ENCODE peak calls at places on chromosomes 13 and 19, in five cellular contexts. One of them, this sample, is unnamed.

GRCh38 chr19:34904846-34905527 is 21.7 kb upstream of the ZNF30 start:
- DNase-seq in prostate gland: no peak
- DNase-seq in sigmoid colon: no peak
- DNase-seq in HL-60: no peak
- DNase-seq in GM23338: peak
- DNase-seq in this sample: no peak

GRCh38 chr19:30407310-30407709 is 35.1 kb downstream of the ZNF536 start:
- DNase-seq in sigmoid colon: no peak
- DNase-seq in prostate gland: no peak
- DNase-seq in GM23338: no peak
- DNase-seq in HL-60: no peak
- DNase-seq in this sample: no peak

GRCh38 chr19:18589380-18590272 is 1.0 kb downstream of the REX1BD start:
- DNase-seq in GM23338: peak
- DNase-seq in sigmoid colon: peak
- DNase-seq in HL-60: peak
- DNase-seq in prostate gland: peak
- DNase-seq in this sample: peak

GRCh38 chr19:47598407-47599349 is 10.3 kb upstream of the BICRA start:
- DNase-seq in HL-60: no peak
- DNase-seq in prostate gland: peak
- DNase-seq in sigmoid colon: peak
- DNase-seq in GM23338: peak
- DNase-seq in this sample: peak

GRCh38 chr19:45815501-45816216 is 551 bp upstream of the RSPH6A start:
- DNase-seq in HL-60: no peak
- DNase-seq in sigmoid colon: no peak
- DNase-seq in prostate gland: no peak
- DNase-seq in GM23338: peak
- DNase-seq in this sample: no peak

GRCh38 chr19:532578-533484 is 1.3 kb downstream of the CDC34 start:
- DNase-seq in GM23338: peak
- DNase-seq in prostate gland: peak
- DNase-seq in sigmoid colon: peak
- DNase-seq in HL-60: peak
- DNase-seq in this sample: peak

GRCh38 chr13:102589291-102589822 is 7.4 kb upstream of the TPP2 start:
- DNase-seq in prostate gland: no peak
- DNase-seq in sigmoid colon: no peak
- DNase-seq in GM23338: no peak
- DNase-seq in HL-60: no peak
- DNase-seq in this sample: no peak

GRCh38 chr13:47594833-47595232 is 406.2 kb downstream of the SUCLA2 start:
- DNase-seq in GM23338: peak
- DNase-seq in prostate gland: no peak
- DNase-seq in HL-60: peak
- DNase-seq in sigmoid colon: no peak
- DNase-seq in this sample: no peak

GRCh38 chr13:95800455-95800854 is 123.5 kb downstream of the DNAJC3 start:
- DNase-seq in sigmoid colon: no peak
- DNase-seq in HL-60: no peak
- DNase-seq in GM23338: no peak
- DNase-seq in prostate gland: no peak
- DNase-seq in this sample: no peak

GRCh38 chr19:36688058-36688457 is 646 bp downstream of the ZNF567 start:
- DNase-seq in GM23338: no peak
- DNase-seq in HL-60: no peak
- DNase-seq in sigmoid colon: no peak
- DNase-seq in prostate gland: no peak
- DNase-seq in this sample: no peak

GRCh38 chr13:73767747-73768315 is 366.4 kb downstream of the KLF12 start:
- DNase-seq in sigmoid colon: no peak
- DNase-seq in prostate gland: no peak
- DNase-seq in GM23338: peak
- DNase-seq in HL-60: no peak
- DNase-seq in this sample: no peak

GRCh38 chr19:46602392-46603194 is 1.5 kb downstream of the CALM3 start:
- DNase-seq in sigmoid colon: peak
- DNase-seq in prostate gland: no peak
- DNase-seq in HL-60: no peak
- DNase-seq in GM23338: peak
- DNase-seq in this sample: no peak

GRCh38 chr13:53151692-53152421 is 123.2 kb downstream of the OLFM4 start:
- DNase-seq in sigmoid colon: no peak
- DNase-seq in prostate gland: peak
- DNase-seq in GM23338: peak
- DNase-seq in HL-60: peak
- DNase-seq in this sample: peak

GRCh38 chr19:38614289-38614688 is 3.5 kb downstream of the MAP4K1 start:
- DNase-seq in GM23338: no peak
- DNase-seq in sigmoid colon: no peak
- DNase-seq in HL-60: no peak
- DNase-seq in prostate gland: no peak
- DNase-seq in this sample: no peak

GRCh38 chr19:10832659-10833296 is 3.2 kb downstream of the TMED1 start:
- DNase-seq in sigmoid colon: no peak
- DNase-seq in prostate gland: no peak
- DNase-seq in GM23338: no peak
- DNase-seq in HL-60: no peak
- DNase-seq in this sample: no peak

GRCh38 chr19:47019431-47020041 is at the start of gene NPAS1:
- DNase-seq in GM23338: peak
- DNase-seq in HL-60: no peak
- DNase-seq in prostate gland: no peak
- DNase-seq in sigmoid colon: no peak
- DNase-seq in this sample: no peak

GRCh38 chr13:26719356-26719945 is 41.1 kb downstream of the GPR12 start:
- DNase-seq in sigmoid colon: no peak
- DNase-seq in prostate gland: no peak
- DNase-seq in HL-60: peak
- DNase-seq in GM23338: peak
- DNase-seq in this sample: no peak

GRCh38 chr19:44925114-44925891 is 10.9 kb downstream of the APOC1 start:
- DNase-seq in GM23338: no peak
- DNase-seq in prostate gland: no peak
- DNase-seq in HL-60: peak
- DNase-seq in sigmoid colon: peak
- DNase-seq in this sample: peak

GRCh38 chr13:61685683-61686013 is 270.0 kb upstream of the PCDH20 start:
- DNase-seq in GM23338: peak
- DNase-seq in prostate gland: no peak
- DNase-seq in sigmoid colon: no peak
- DNase-seq in HL-60: no peak
- DNase-seq in this sample: no peak

GRCh38 chr19:18846862-18847515 is 15.2 kb downstream of the UPF1 start:
- DNase-seq in sigmoid colon: peak
- DNase-seq in HL-60: peak
- DNase-seq in prostate gland: peak
- DNase-seq in GM23338: peak
- DNase-seq in this sample: peak

GRCh38 chr13:52847322-52847681 is 1.1 kb downstream of the PCDH8 start:
- DNase-seq in HL-60: no peak
- DNase-seq in GM23338: no peak
- DNase-seq in sigmoid colon: no peak
- DNase-seq in prostate gland: no peak
- DNase-seq in this sample: no peak

GRCh38 chr19:40191836-40192646 is 815 bp downstream of the MAP3K10 start:
- DNase-seq in prostate gland: no peak
- DNase-seq in sigmoid colon: peak
- DNase-seq in GM23338: peak
- DNase-seq in HL-60: no peak
- DNase-seq in this sample: peak

GRCh38 chr13:77016241-77016812 is 10.6 kb downstream of the FBXL3 start:
- DNase-seq in HL-60: no peak
- DNase-seq in GM23338: no peak
- DNase-seq in sigmoid colon: no peak
- DNase-seq in prostate gland: no peak
- DNase-seq in this sample: no peak

GRCh38 chr19:14441041-14441938 is 8.2 kb downstream of the PKN1 start:
- DNase-seq in sigmoid colon: no peak
- DNase-seq in HL-60: no peak
- DNase-seq in prostate gland: no peak
- DNase-seq in GM23338: no peak
- DNase-seq in this sample: no peak

GRCh38 chr19:36060430-36060829 is 5.7 kb downstream of the WDR62 start:
- DNase-seq in GM23338: peak
- DNase-seq in HL-60: peak
- DNase-seq in prostate gland: no peak
- DNase-seq in sigmoid colon: no peak
- DNase-seq in this sample: peak

GRCh38 chr13:57633141-57633949 is 1.8 kb downstream of the PCDH17 start:
- DNase-seq in GM23338: peak
- DNase-seq in HL-60: no peak
- DNase-seq in prostate gland: no peak
- DNase-seq in sigmoid colon: peak
- DNase-seq in this sample: peak

GRCh38 chr19:13020002-13020414 is 24.7 kb downstream of the NFIX start:
- DNase-seq in GM23338: peak
- DNase-seq in prostate gland: no peak
- DNase-seq in sigmoid colon: no peak
- DNase-seq in HL-60: no peak
- DNase-seq in this sample: no peak

GRCh38 chr13:51961493-51962403 is 49.5 kb downstream of the ATP7B start:
- DNase-seq in GM23338: no peak
- DNase-seq in sigmoid colon: no peak
- DNase-seq in prostate gland: no peak
- DNase-seq in HL-60: no peak
- DNase-seq in this sample: no peak

GRCh38 chr19:46725859-46726393 is 9.0 kb upstream of the PRKD2 start:
- DNase-seq in GM23338: no peak
- DNase-seq in prostate gland: no peak
- DNase-seq in sigmoid colon: no peak
- DNase-seq in HL-60: no peak
- DNase-seq in this sample: no peak

GRCh38 chr19:869245-870177 is 10.0 kb downstream of the CFD start:
- DNase-seq in prostate gland: no peak
- DNase-seq in sigmoid colon: peak
- DNase-seq in HL-60: no peak
- DNase-seq in GM23338: no peak
- DNase-seq in this sample: peak

GRCh38 chr19:19643158-19644053 is at the start of gene GMIP:
- DNase-seq in GM23338: peak
- DNase-seq in sigmoid colon: peak
- DNase-seq in HL-60: peak
- DNase-seq in prostate gland: peak
- DNase-seq in this sample: peak

GRCh38 chr13:41452462-41452861 is 4.9 kb upstream of the RGCC start:
- DNase-seq in sigmoid colon: no peak
- DNase-seq in HL-60: no peak
- DNase-seq in GM23338: no peak
- DNase-seq in prostate gland: no peak
- DNase-seq in this sample: no peak

GRCh38 chr19:18251587-18252369 is 22.5 kb downstream of the IQCN start:
- DNase-seq in GM23338: peak
- DNase-seq in prostate gland: peak
- DNase-seq in HL-60: peak
- DNase-seq in sigmoid colon: peak
- DNase-seq in this sample: peak

GRCh38 chr13:97030705-97031452 is 36.6 kb upstream of the OXGR1 start:
- DNase-seq in GM23338: peak
- DNase-seq in prostate gland: no peak
- DNase-seq in sigmoid colon: no peak
- DNase-seq in HL-60: peak
- DNase-seq in this sample: no peak

GRCh38 chr19:3413796-3414327 is 47.5 kb downstream of the NFIC start:
- DNase-seq in GM23338: no peak
- DNase-seq in prostate gland: no peak
- DNase-seq in sigmoid colon: no peak
- DNase-seq in HL-60: no peak
- DNase-seq in this sample: no peak

GRCh38 chr19:1848399-1849131 is at the start of gene REXO1:
- DNase-seq in sigmoid colon: peak
- DNase-seq in prostate gland: peak
- DNase-seq in GM23338: peak
- DNase-seq in HL-60: peak
- DNase-seq in this sample: peak

DNA sequence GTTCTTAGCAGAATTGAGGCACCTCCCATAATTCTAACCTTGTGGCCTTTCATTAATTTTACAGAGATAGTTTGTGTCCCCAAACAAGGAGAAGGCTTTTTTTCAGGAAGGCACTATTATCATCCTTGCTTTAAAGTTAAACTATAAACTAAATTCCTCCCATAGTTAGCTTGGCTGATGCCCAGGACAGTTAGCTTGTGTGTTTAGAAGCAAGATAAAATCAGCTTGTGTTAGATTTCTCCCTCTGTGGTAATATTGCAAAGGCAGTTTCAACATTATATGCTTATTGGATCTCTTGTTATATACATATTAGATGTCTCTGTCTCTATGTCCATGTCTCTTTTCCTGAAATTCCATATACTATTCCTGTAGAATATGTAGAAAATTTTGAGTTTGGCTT is 342.7 kb downstream of the TBC1D4 start:
- DNase-seq in sigmoid colon: no peak
- DNase-seq in GM23338: no peak
- DNase-seq in HL-60: no peak
- DNase-seq in prostate gland: no peak
- DNase-seq in this sample: no peak
- H3K27ac ChIP-seq in sigmoid colon: no peak
- H3K27ac ChIP-seq in GM23338: no peak
- H3K27ac ChIP-seq in HL-60: no peak
- H3K27ac ChIP-seq in prostate gland: no peak
- H3K27ac ChIP-seq in this sample: no peak

GRCh38 chr19:16232127-16232526 is 34.4 kb downstream of the AP1M1 start:
- DNase-seq in GM23338: no peak
- DNase-seq in prostate gland: no peak
- DNase-seq in sigmoid colon: no peak
- DNase-seq in HL-60: no peak
- DNase-seq in this sample: no peak
- TF ChIP-seq POLR2AphosphoS5 in GM23338: no peak
- TF ChIP-seq POLR2AphosphoS5 in prostate gland: no peak
- TF ChIP-seq POLR2AphosphoS5 in sigmoid colon: no peak
- TF ChIP-seq POLR2AphosphoS5 in HL-60: no peak
- TF ChIP-seq POLR2AphosphoS5 in this sample: no peak

GRCh38 chr19:32406161-32407003 is 812 bp downstream of the DPY19L3 start:
- DNase-seq in HL-60: no peak
- DNase-seq in sigmoid colon: no peak
- DNase-seq in prostate gland: peak
- DNase-seq in GM23338: peak
- DNase-seq in this sample: no peak
- H3K27ac ChIP-seq in HL-60: peak
- H3K27ac ChIP-seq in sigmoid colon: peak
- H3K27ac ChIP-seq in prostate gland: peak
- H3K27ac ChIP-seq in GM23338: no peak
- H3K27ac ChIP-seq in this sample: peak

GRCh38 chr13:112940236-112940635 is 28.8 kb upstream of the MCF2L start:
- DNase-seq in sigmoid colon: peak
- DNase-seq in HL-60: no peak
- DNase-seq in prostate gland: no peak
- DNase-seq in GM23338: no peak
- DNase-seq in this sample: no peak
- TF ChIP-seq POLR2AphosphoS5 in sigmoid colon: no peak
- TF ChIP-seq POLR2AphosphoS5 in HL-60: no peak
- TF ChIP-seq POLR2AphosphoS5 in prostate gland: no peak
- TF ChIP-seq POLR2AphosphoS5 in GM23338: no peak
- TF ChIP-seq POLR2AphosphoS5 in this sample: no peak